ENCODE peak calls at places on chromosomes 7 and 10, in eight cellular contexts. N is SW480; A is amniotic epithelial cell; X is right cardiac atrium; C is hypothalamus; S is iris pigment epithelial cell; F is activated CD8-positive, alpha-beta memory T cell treated with anti-CD3 and anti-CD28 coated beads, Interleukin-2, amount 10 ng/mL, durations not matched to agents 7 days and 5 days; Q is osteocyte. H is an unnamed sample.

GRCh38 chr10:18233775-18234174 is 93.6 kb downstream of the CACNB2 start:
- DNase-seq in Q (no peak), F (no peak), S (no peak), N (peak), C (no peak), X (peak), A (no peak), H (no peak)

GRCh38 chr10:44293842-44294241 is 91.1 kb downstream of the CXCL12 start:
- DNase-seq in C (no peak), N (no peak), Q (no peak), S (peak), F (no peak), X (peak), A (peak), H (no peak)

GRCh38 chr7:104955276-104955675 is 58.7 kb upstream of the KMT2E start:
- DNase-seq in Q (no peak), F (no peak), A (no peak), C (no peak), N (no peak), X (no peak), S (no peak), H (no peak)

GRCh38 chr7:116382375-116382774 is 117.2 kb upstream of the CAV2 start:
- DNase-seq in F (no peak), X (no peak), C (no peak), S (no peak), N (no peak), Q (no peak), A (no peak), H (no peak)

GRCh38 chr10:131216681-131217230 is 94.8 kb downstream of the TCERG1L start:
- DNase-seq in X (no peak), C (no peak), S (no peak), A (no peak), N (no peak), F (no peak), Q (no peak), H (no peak)

GRCh38 chr7:28112883-28113540 is 67.6 kb downstream of the JAZF1 start:
- DNase-seq in Q (no peak), A (peak), N (no peak), F (no peak), X (no peak), S (peak), C (no peak), H (no peak)

GRCh38 chr7:53422291-53422690 is 386.9 kb downstream of the POM121L12 start:
- DNase-seq in C (no peak), X (no peak), Q (no peak), N (no peak), F (no peak), S (no peak), A (no peak), H (no peak)

GRCh38 chr7:15131661-15132060 is 229.1 kb upstream of the DGKB start:
- DNase-seq in X (no peak), C (no peak), A (no peak), F (no peak), S (no peak), N (no peak), Q (no peak), H (no peak)

GRCh38 chr10:86329093-86329710 is 37.4 kb downstream of the GRID1 start:
- DNase-seq in N (no peak), C (no peak), A (no peak), X (no peak), Q (no peak), S (no peak), F (no peak), H (no peak)

GRCh38 chr7:158588085-158588877 is 658 bp upstream of the PTPRN2 start:
- DNase-seq in F (no peak), S (no peak), X (no peak), N (no peak), C (no peak), A (no peak), Q (no peak), H (no peak)

GRCh38 chr7:42745357-42746022 is 166.4 kb downstream of the C7orf25 start:
- DNase-seq in X (peak), C (no peak), A (peak), S (peak), N (peak), F (peak), Q (no peak), H (no peak)

H was measured in hippocampal formation.